ENCODE peak calls at places on chromosomes 13 and 19, in eight cellular contexts. B is hypothalamus; W is stimulated activated CD4-positive, alpha-beta T cell treated with anti-CD3 and anti-CD28 coated beads, Interleukin-12 subunit alpha, Interleukin-12 subunit beta, amount 100 ng/mL, for 24 hours; M is H1; F is adrenal gland; N is NCI-H774; S is HCEC 1CT; G is heart left ventricle. T is an unnamed sample.

GRCh38 chr19:33450689-33451088 is 70.9 kb downstream of the PEPD start:
- DNase-seq in B (no peak), W (no peak), M (no peak), F (no peak), N (no peak), S (no peak), G (no peak), T (no peak)

GRCh38 chr13:45705936-45706335 is 3.8 kb downstream of the CBY2 start:
- DNase-seq in B (no peak), W (no peak), M (no peak), F (no peak), N (no peak), S (no peak), G (no peak), T (no peak)

GRCh38 chr13:44734204-44734707 is 158.1 kb upstream of the TSC22D1 start:
- DNase-seq in B (no peak), W (no peak), M (no peak), F (no peak), N (no peak), S (no peak), G (peak), T (peak)

GRCh38 chr19:39224910-39225309 is 19.9 kb downstream of the IFNL3 start:
- DNase-seq in B (no peak), W (no peak), M (no peak), F (no peak), N (no peak), S (no peak), G (no peak), T (no peak)

GRCh38 chr13:41833851-41834250 is 127.1 kb downstream of the VWA8 start:
- DNase-seq in B (no peak), W (no peak), M (no peak), F (no peak), N (no peak), S (no peak), G (no peak), T (no peak)

GRCh38 chr13:63198076-63198475 is 1782.4 kb upstream of the PCDH20 start:
- DNase-seq in B (no peak), W (no peak), M (no peak), F (no peak), N (no peak), S (no peak), G (no peak), T (peak)

GRCh38 chr13:41916173-41916954 is 44.5 kb downstream of the VWA8 start:
- DNase-seq in B (no peak), W (no peak), M (no peak), F (no peak), N (no peak), S (peak), G (no peak), T (no peak)

GRCh38 chr19:4358709-4359626 is 15.6 kb downstream of the MPND start:
- DNase-seq in B (no peak), W (no peak), M (no peak), F (no peak), N (no peak), S (no peak), G (no peak), T (no peak)

GRCh38 chr19:17329061-17329767 is 5.4 kb downstream of the ANO8 start:
- DNase-seq in B (no peak), W (no peak), M (peak), F (no peak), N (no peak), S (no peak), G (no peak), T (no peak)

GRCh38 chr13:113328851-113329250 is 31.8 kb downstream of the LAMP1 start:
- DNase-seq in B (no peak), W (no peak), M (no peak), F (no peak), N (no peak), S (no peak), G (no peak), T (no peak)

GRCh38 chr13:53408847-53409568 is 380.4 kb downstream of the OLFM4 start:
- DNase-seq in B (no peak), W (no peak), M (no peak), F (no peak), N (no peak), S (no peak), G (no peak), T (no peak)

GRCh38 chr13:30464496-30465351 is 1.0 kb downstream of the HMGB1 start:
- DNase-seq in B (peak), W (peak), M (peak), F (peak), N (peak), S (peak), G (peak), T (peak)

GRCh38 chr13:113976711-113977684 is 3.1 kb upstream of the C13orf46 start:
- DNase-seq in B (no peak), W (no peak), M (no peak), F (no peak), N (no peak), S (peak), G (peak), T (no peak)

GRCh38 chr13:43132911-43133310 is 109.5 kb downstream of the DNAJC15 start:
- DNase-seq in B (no peak), W (no peak), M (no peak), F (no peak), N (no peak), S (no peak), G (no peak), T (no peak)

GRCh38 chr19:12792853-12793289 is 1.6 kb downstream of the JUNB start:
- DNase-seq in B (no peak), W (no peak), M (no peak), F (no peak), N (no peak), S (no peak), G (no peak), T (no peak)

GRCh38 chr13:111491659-111492058 is 171.2 kb downstream of the TEX29 start:
- DNase-seq in B (no peak), W (no peak), M (no peak), F (no peak), N (no peak), S (no peak), G (no peak), T (no peak)

T was measured in thyroid gland.